ENCODE peak calls at places on chromosome 3, in nine cellular contexts. One of them, this sample, is unnamed.

GRCh38 chr3:123859177-123859576 is 25.0 kb downstream of the MYLK start:
- DNase-seq in AG04450: no peak
- DNase-seq in heart right ventricle: no peak
- DNase-seq in ovary: no peak
- DNase-seq in endodermal cell: no peak
- DNase-seq in B cell: no peak
- DNase-seq in mesothelial cell of epicardium: no peak
- DNase-seq in RWPE1: no peak
- DNase-seq in colonic mucosa: no peak
- DNase-seq in this sample: no peak

GRCh38 chr3:61141697-61142096 is 109.6 kb downstream of the FHIT start:
- DNase-seq in B cell: no peak
- DNase-seq in heart right ventricle: no peak
- DNase-seq in RWPE1: no peak
- DNase-seq in AG04450: no peak
- DNase-seq in colonic mucosa: no peak
- DNase-seq in mesothelial cell of epicardium: no peak
- DNase-seq in ovary: no peak
- DNase-seq in endodermal cell: peak; percentile 71
- DNase-seq in this sample: no peak

GRCh38 chr3:179446501-179446900 is 4.8 kb downstream of the GNB4 start:
- DNase-seq in endodermal cell: no peak
- DNase-seq in ovary: no peak
- DNase-seq in AG04450: no peak
- DNase-seq in RWPE1: no peak
- DNase-seq in B cell: no peak
- DNase-seq in heart right ventricle: no peak
- DNase-seq in colonic mucosa: no peak
- DNase-seq in mesothelial cell of epicardium: no peak
- DNase-seq in this sample: no peak

GRCh38 chr3:46358466-46358865 is 4.6 kb downstream of the CCR2 start:
- DNase-seq in colonic mucosa: no peak
- DNase-seq in heart right ventricle: no peak
- DNase-seq in AG04450: no peak
- DNase-seq in ovary: no peak
- DNase-seq in RWPE1: no peak
- DNase-seq in endodermal cell: no peak
- DNase-seq in mesothelial cell of epicardium: no peak
- DNase-seq in B cell: no peak
- DNase-seq in this sample: no peak

GRCh38 chr3:188390775-188391443 is 237.0 kb downstream of the LPP start:
- DNase-seq in AG04450: no peak
- DNase-seq in colonic mucosa: no peak
- DNase-seq in B cell: no peak
- DNase-seq in ovary: no peak
- DNase-seq in mesothelial cell of epicardium: no peak
- DNase-seq in endodermal cell: no peak
- DNase-seq in RWPE1: no peak
- DNase-seq in heart right ventricle: no peak
- DNase-seq in this sample: no peak

GRCh38 chr3:114242947-114243346 is 5.6 kb upstream of the ZNF80 start:
- DNase-seq in heart right ventricle: no peak
- DNase-seq in endodermal cell: no peak
- DNase-seq in AG04450: no peak
- DNase-seq in mesothelial cell of epicardium: no peak
- DNase-seq in RWPE1: no peak
- DNase-seq in ovary: no peak
- DNase-seq in B cell: no peak
- DNase-seq in colonic mucosa: no peak
- DNase-seq in this sample: peak; percentile 55

GRCh38 chr3:165404357-165405042 is 208.3 kb upstream of the SLITRK3 start:
- DNase-seq in colonic mucosa: no peak
- DNase-seq in B cell: no peak
- DNase-seq in RWPE1: no peak
- DNase-seq in endodermal cell: peak; percentile 47
- DNase-seq in AG04450: no peak
- DNase-seq in heart right ventricle: no peak
- DNase-seq in mesothelial cell of epicardium: no peak
- DNase-seq in ovary: no peak
- DNase-seq in this sample: no peak

GRCh38 chr3:148625991-148626390 is 71.7 kb upstream of the AGTR1 start:
- DNase-seq in mesothelial cell of epicardium: no peak
- DNase-seq in heart right ventricle: no peak
- DNase-seq in B cell: no peak
- DNase-seq in RWPE1: no peak
- DNase-seq in endodermal cell: no peak
- DNase-seq in colonic mucosa: no peak
- DNase-seq in ovary: no peak
- DNase-seq in AG04450: no peak
- DNase-seq in this sample: no peak

GRCh38 chr3:156761713-156762575 is 64.2 kb upstream of the LEKR1 start:
- DNase-seq in colonic mucosa: no peak
- DNase-seq in ovary: no peak
- DNase-seq in endodermal cell: no peak
- DNase-seq in mesothelial cell of epicardium: no peak
- DNase-seq in B cell: no peak
- DNase-seq in heart right ventricle: no peak
- DNase-seq in AG04450: no peak
- DNase-seq in RWPE1: no peak
- DNase-seq in this sample: no peak

GRCh38 chr3:8730641-8731040 is 3.0 kb upstream of the CAV3 start:
- DNase-seq in mesothelial cell of epicardium: no peak
- DNase-seq in colonic mucosa: no peak
- DNase-seq in AG04450: no peak
- DNase-seq in B cell: no peak
- DNase-seq in ovary: no peak
- DNase-seq in endodermal cell: no peak
- DNase-seq in heart right ventricle: no peak
- DNase-seq in RWPE1: no peak
- DNase-seq in this sample: no peak

GRCh38 chr3:117006123-117006522 is 296.5 kb downstream of the TUSC7 start:
- DNase-seq in ovary: no peak
- DNase-seq in endodermal cell: no peak
- DNase-seq in colonic mucosa: no peak
- DNase-seq in heart right ventricle: no peak
- DNase-seq in AG04450: no peak
- DNase-seq in RWPE1: no peak
- DNase-seq in mesothelial cell of epicardium: no peak
- DNase-seq in B cell: no peak
- DNase-seq in this sample: no peak

GRCh38 chr3:30319713-30320112 is 286.7 kb upstream of the TGFBR2 start:
- DNase-seq in endodermal cell: peak; percentile 71
- DNase-seq in B cell: peak; percentile 12
- DNase-seq in AG04450: no peak
- DNase-seq in ovary: no peak
- DNase-seq in RWPE1: peak; percentile 41
- DNase-seq in heart right ventricle: no peak
- DNase-seq in mesothelial cell of epicardium: no peak
- DNase-seq in colonic mucosa: peak; percentile 48
- DNase-seq in this sample: no peak

GRCh38 chr3:178385280-178385952 is 150.8 kb upstream of the KCNMB2 start:
- DNase-seq in colonic mucosa: peak; percentile 34
- DNase-seq in B cell: no peak
- DNase-seq in RWPE1: peak; percentile 27
- DNase-seq in heart right ventricle: no peak
- DNase-seq in endodermal cell: peak; percentile 67
- DNase-seq in mesothelial cell of epicardium: no peak
- DNase-seq in AG04450: no peak
- DNase-seq in ovary: no peak
- DNase-seq in this sample: peak; percentile 41

GRCh38 chr3:129050556-129051295 is 9.9 kb upstream of the GP9 start:
- DNase-seq in RWPE1: no peak
- DNase-seq in mesothelial cell of epicardium: no peak
- DNase-seq in B cell: no peak
- DNase-seq in endodermal cell: peak; percentile 36
- DNase-seq in heart right ventricle: no peak
- DNase-seq in colonic mucosa: no peak
- DNase-seq in ovary: peak; percentile 28
- DNase-seq in AG04450: no peak
- DNase-seq in this sample: no peak

DNA sequence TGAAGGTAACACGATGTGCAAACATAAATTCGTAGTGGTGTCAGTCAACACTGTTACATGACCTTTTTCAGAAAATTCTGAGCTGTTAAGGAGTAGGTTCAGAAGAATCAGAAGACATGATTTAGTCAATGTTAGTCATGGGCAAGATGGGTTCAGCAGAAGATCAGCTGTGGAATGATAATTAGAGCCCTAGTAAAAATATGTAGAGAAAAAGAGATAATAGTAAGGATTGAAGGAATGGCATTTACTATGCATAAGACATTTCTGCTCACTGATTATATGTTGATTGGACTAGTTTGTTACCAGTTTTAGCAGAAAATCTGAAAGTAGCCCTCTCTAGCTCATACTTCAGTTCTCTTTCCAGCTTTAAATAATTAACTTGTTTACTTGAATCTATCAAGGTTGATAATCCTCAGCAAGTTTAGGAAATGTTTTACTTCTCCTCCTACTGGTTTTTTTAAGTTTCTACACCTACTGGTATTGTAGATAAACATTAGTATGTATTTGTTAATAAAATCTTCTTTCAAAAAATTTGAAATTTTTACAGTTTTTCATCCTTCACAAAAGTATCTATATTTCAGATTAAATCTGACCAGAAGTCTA is 98.6 kb downstream of the ALCAM start:
- DNase-seq in heart right ventricle: no peak
- DNase-seq in endodermal cell: no peak
- DNase-seq in B cell: no peak
- DNase-seq in AG04450: no peak
- DNase-seq in RWPE1: no peak
- DNase-seq in ovary: no peak
- DNase-seq in colonic mucosa: no peak
- DNase-seq in mesothelial cell of epicardium: no peak
- DNase-seq in this sample: no peak
- TF ChIP-seq CTCF in heart right ventricle: no peak
- TF ChIP-seq CTCF in endodermal cell: no peak
- TF ChIP-seq CTCF in B cell: no peak
- TF ChIP-seq CTCF in AG04450: no peak
- TF ChIP-seq CTCF in RWPE1: no peak
- TF ChIP-seq CTCF in ovary: no peak
- TF ChIP-seq CTCF in colonic mucosa: no peak
- TF ChIP-seq CTCF in mesothelial cell of epicardium: no peak
- TF ChIP-seq CTCF in this sample: no peak

DNA sequence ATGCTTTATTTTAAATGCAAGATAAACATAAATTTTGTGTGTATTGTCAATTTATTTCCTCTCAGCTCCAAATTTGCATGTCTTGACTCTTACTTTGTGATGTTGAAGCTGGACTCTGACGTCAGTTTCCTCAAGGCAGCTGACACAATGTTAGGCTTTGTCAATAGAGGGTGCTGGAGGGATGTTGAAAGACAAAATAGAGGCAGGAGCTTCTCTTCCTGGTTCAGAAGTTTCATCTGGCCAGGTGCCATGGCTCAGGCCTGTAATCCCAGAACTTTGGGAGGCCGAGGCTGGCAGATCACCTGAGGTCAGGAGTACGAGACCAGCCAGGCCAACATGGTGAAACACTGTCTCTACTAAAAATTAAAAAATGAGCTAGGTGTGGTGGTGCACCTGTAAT is 408.6 kb downstream of the GBE1 start:
- DNase-seq in endodermal cell: peak; percentile 62
- DNase-seq in mesothelial cell of epicardium: no peak
- DNase-seq in RWPE1: no peak
- DNase-seq in B cell: no peak
- DNase-seq in AG04450: no peak
- DNase-seq in colonic mucosa: peak; percentile 20
- DNase-seq in ovary: no peak
- DNase-seq in heart right ventricle: no peak
- DNase-seq in this sample: no peak
- TF ChIP-seq CTCF in endodermal cell: peak; percentile 65
- TF ChIP-seq CTCF in mesothelial cell of epicardium: no peak
- TF ChIP-seq CTCF in RWPE1: no peak
- TF ChIP-seq CTCF in B cell: no peak
- TF ChIP-seq CTCF in AG04450: no peak
- TF ChIP-seq CTCF in colonic mucosa: no peak
- TF ChIP-seq CTCF in ovary: no peak
- TF ChIP-seq CTCF in heart right ventricle: no peak
- TF ChIP-seq CTCF in this sample: no peak

DNA sequence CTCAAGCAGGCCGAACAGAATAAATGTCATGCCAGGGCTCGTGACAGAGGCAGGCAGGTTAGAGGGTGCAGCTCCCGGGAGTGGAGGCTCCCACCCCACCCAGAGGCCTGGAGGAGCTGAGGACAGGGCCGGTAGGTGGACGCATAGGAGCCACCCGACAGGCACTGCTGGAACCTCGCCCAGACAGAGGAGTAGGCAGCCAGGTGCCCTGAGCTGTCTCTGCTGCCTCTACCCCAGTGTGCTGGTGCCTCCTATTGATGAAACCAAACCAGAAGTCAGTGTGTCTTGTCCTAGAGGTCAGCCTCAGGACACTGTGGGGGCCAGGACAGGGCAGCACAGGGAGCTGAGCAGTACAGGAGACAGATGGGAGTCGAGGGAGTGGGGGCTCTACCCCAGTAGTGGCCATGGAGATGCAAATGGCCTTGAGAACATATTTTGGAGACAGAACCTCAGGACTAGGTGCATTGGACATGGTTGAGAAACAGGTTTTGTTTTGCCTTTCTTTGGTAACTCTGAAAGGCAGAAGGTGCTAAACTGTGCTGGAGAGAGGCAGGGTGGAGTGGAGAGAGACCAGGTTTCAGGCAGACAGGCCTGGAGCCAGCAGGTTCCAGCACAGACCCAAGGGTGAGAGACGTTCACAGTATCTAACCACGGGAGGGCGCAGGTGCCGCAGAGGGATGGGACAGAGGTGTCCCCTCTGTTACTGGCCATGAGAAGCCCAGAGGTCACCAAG is 15.4 kb upstream of the KLF15 start:
- DNase-seq in mesothelial cell of epicardium: no peak
- DNase-seq in colonic mucosa: no peak
- DNase-seq in RWPE1: no peak
- DNase-seq in AG04450: no peak
- DNase-seq in heart right ventricle: no peak
- DNase-seq in ovary: peak; percentile 35
- DNase-seq in B cell: no peak
- DNase-seq in endodermal cell: no peak
- DNase-seq in this sample: no peak
- TF ChIP-seq CTCF in mesothelial cell of epicardium: no peak
- TF ChIP-seq CTCF in colonic mucosa: no peak
- TF ChIP-seq CTCF in RWPE1: no peak
- TF ChIP-seq CTCF in AG04450: no peak
- TF ChIP-seq CTCF in heart right ventricle: no peak
- TF ChIP-seq CTCF in ovary: no peak
- TF ChIP-seq CTCF in B cell: no peak
- TF ChIP-seq CTCF in endodermal cell: no peak
- TF ChIP-seq CTCF in this sample: no peak

DNA sequence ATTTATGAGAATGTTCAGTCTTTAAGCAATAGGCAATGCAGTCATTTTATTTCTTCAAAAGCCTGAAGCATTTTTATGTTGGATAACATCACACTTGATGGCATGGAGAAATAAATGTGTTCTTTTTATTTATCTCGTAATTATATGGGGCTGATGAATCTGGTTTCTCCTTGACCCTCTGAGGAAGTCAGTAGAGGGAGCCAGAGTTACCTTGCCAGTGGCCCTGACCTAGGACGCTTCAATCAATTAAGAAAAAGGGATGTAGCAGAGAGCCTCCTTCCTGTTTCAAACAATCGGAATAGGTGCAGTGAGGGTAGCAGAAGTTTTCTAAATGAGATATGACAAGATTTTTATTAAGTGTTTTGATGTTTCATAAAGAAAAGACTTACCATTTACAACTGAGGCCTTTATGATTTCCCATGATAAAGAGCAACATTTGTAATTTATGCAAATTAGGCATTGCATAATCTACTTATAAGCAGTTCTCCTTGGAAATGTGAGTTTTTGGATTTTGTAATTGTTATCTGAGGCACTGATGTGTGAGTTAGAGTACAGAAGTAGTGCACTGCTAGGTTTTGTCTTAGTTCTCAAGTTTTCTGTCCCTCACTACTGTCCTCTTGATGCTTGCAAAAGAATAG is 129.1 kb downstream of the RAP2B start:
- DNase-seq in AG04450: no peak
- DNase-seq in endodermal cell: peak; percentile 50
- DNase-seq in heart right ventricle: no peak
- DNase-seq in mesothelial cell of epicardium: no peak
- DNase-seq in RWPE1: peak; percentile 26
- DNase-seq in colonic mucosa: no peak
- DNase-seq in B cell: no peak
- DNase-seq in ovary: no peak
- DNase-seq in this sample: peak; percentile 33
- TF ChIP-seq CTCF in AG04450: peak; percentile 44
- TF ChIP-seq CTCF in endodermal cell: peak; percentile 79
- TF ChIP-seq CTCF in heart right ventricle: peak; percentile 39
- TF ChIP-seq CTCF in mesothelial cell of epicardium: no peak
- TF ChIP-seq CTCF in RWPE1: peak; percentile 35
- TF ChIP-seq CTCF in colonic mucosa: peak; percentile 34
- TF ChIP-seq CTCF in B cell: no peak
- TF ChIP-seq CTCF in ovary: no peak
- TF ChIP-seq CTCF in this sample: peak; percentile 51

This sample was measured in GM13976.